ENCODE peak calls at places on chromosome 7, in six cellular contexts. T, L, R, H, Z and S are unnamed samples.
A peak's percentile ranks its signal among the peaks of the same experiment; 100 is the strongest.

GRCh38 chr7:86846494-86847190 is 202.9 kb downstream of the GRM3 start:
- DNase-seq in Z (no peak), R (no peak), L (no peak), H (no peak), T (no peak), S (no peak)

GRCh38 chr7:1700086-1700485 is 30.0 kb downstream of the ELFN1 start:
- DNase-seq in Z (no peak), R (peak; percentile 11), H (no peak), L (no peak), T (no peak), S (no peak)

GRCh38 chr7:151990567-151990966 is 34.3 kb downstream of the GALNTL5 start:
- DNase-seq in T (peak; percentile 58), L (peak; percentile 14), R (no peak), H (no peak), Z (no peak), S (no peak)

GRCh38 chr7:129535896-129536295 is 33.6 kb downstream of the SMKR1 start:
- DNase-seq in T (no peak), L (no peak), H (no peak), R (no peak), Z (peak; percentile 31), S (no peak)

GRCh38 chr7:27154901-27155815 is 1.3 kb downstream of the HOXA7 start:
- DNase-seq in R (no peak), T (no peak), Z (peak; percentile 71), H (no peak), L (no peak), S (no peak)

GRCh38 chr7:122006687-122007086 is 133.7 kb downstream of the PTPRZ1 start:
- DNase-seq in T (no peak), H (no peak), Z (no peak), R (no peak), L (no peak), S (no peak)

GRCh38 chr7:134315679-134316538 is 821 bp downstream of the SLC35B4 start:
- DNase-seq in H (peak; percentile 11), L (peak; percentile 42), R (no peak), T (peak; percentile 39), Z (no peak), S (no peak)

GRCh38 chr7:5083291-5083690 is 37.6 kb downstream of the RBAK start:
- DNase-seq in Z (no peak), T (no peak), H (no peak), R (no peak), L (no peak), S (no peak)

GRCh38 chr7:155032978-155033377 is 30.1 kb upstream of the PAXIP1 start:
- DNase-seq in Z (no peak), R (no peak), T (no peak), L (no peak), H (no peak), S (no peak)

GRCh38 chr7:16804674-16805439 is at the start of gene AGR2:
- DNase-seq in H (no peak), R (no peak), T (no peak), L (no peak), Z (no peak), S (no peak)

GRCh38 chr7:69775231-69775771 is 177.0 kb downstream of the AUTS2 start:
- DNase-seq in T (peak; percentile 9), R (no peak), Z (no peak), L (peak; percentile 35), H (no peak), S (no peak)

GRCh38 chr7:128136215-128136597 is 104.9 kb upstream of the LEP start:
- DNase-seq in H (no peak), T (no peak), R (peak; percentile 72), L (no peak), Z (no peak), S (no peak)

GRCh38 chr7:142438235-142438922 is 180.5 kb upstream of the PRSS58 start:
- DNase-seq in H (no peak), L (peak; percentile 63), T (peak; percentile 63), Z (peak; percentile 91), R (peak; percentile 66), S (no peak)

GRCh38 chr7:55021951-55022617 is 3.3 kb downstream of the EGFR start:
- DNase-seq in L (no peak), T (peak; percentile 75), R (no peak), Z (peak; percentile 62), H (no peak), S (no peak)

GRCh38 chr7:102446387-102447156 is 13.2 kb downstream of the ORAI2 start:
- DNase-seq in R (no peak), H (no peak), T (no peak), L (no peak), Z (no peak), S (no peak)

GRCh38 chr7:2016021-2016631 is 216.6 kb downstream of the MAD1L1 start:
- DNase-seq in T (no peak), R (peak; percentile 25), Z (peak; percentile 55), L (no peak), H (no peak), S (no peak)

GRCh38 chr7:7731732-7732131 is 13.3 kb upstream of the RPA3 start:
- DNase-seq in T (no peak), L (no peak), R (no peak), Z (no peak), H (no peak), S (no peak)

GRCh38 chr7:123131556-123132345 is 68.0 kb downstream of the SLC13A1 start:
- DNase-seq in R (no peak), L (no peak), H (no peak), Z (no peak), T (no peak), S (no peak)

GRCh38 chr7:80346704-80347103 is 165.2 kb downstream of the GNAT3 start:
- DNase-seq in Z (no peak), H (no peak), L (peak; percentile 57), T (peak; percentile 74), R (no peak), S (no peak)

GRCh38 chr7:22147113-22147512 is 201.4 kb upstream of the CDCA7L start:
- DNase-seq in T (no peak), Z (no peak), L (no peak), H (no peak), R (no peak), S (no peak)

GRCh38 chr7:77759294-77759889 is 38.8 kb downstream of the TMEM60 start:
- DNase-seq in H (peak; percentile 18), Z (no peak), T (peak; percentile 87), R (peak; percentile 38), L (peak; percentile 82), S (no peak)

GRCh38 chr7:106997487-106998271 is 46.8 kb upstream of the PRKAR2B start:
- DNase-seq in Z (no peak), L (no peak), R (no peak), H (no peak), T (no peak), S (no peak)

GRCh38 chr7:46363688-46364087 is 442.6 kb upstream of the IGFBP3 start:
- DNase-seq in Z (no peak), L (no peak), R (no peak), T (no peak), H (no peak), S (no peak)

GRCh38 chr7:121011401-121011800 is 22.9 kb downstream of the CPED1 start:
- DNase-seq in T (no peak), Z (no peak), L (no peak), H (no peak), R (no peak), S (no peak)

GRCh38 chr7:52775881-52776280 is 259.6 kb upstream of the POM121L12 start:
- DNase-seq in Z (no peak), L (no peak), H (no peak), R (no peak), T (no peak), S (no peak)

GRCh38 chr7:158377800-158378623 is 209.6 kb downstream of the PTPRN2 start:
- DNase-seq in R (no peak), H (no peak), L (no peak), Z (peak; percentile 37), T (no peak), S (no peak)

GRCh38 chr7:2886900-2887299 is 42.8 kb upstream of the GNA12 start:
- DNase-seq in R (peak; percentile 77), L (peak; percentile 90), Z (no peak), T (peak; percentile 89), H (peak; percentile 92), S (no peak)

GRCh38 chr7:134255814-134256213 is 60.9 kb downstream of the SLC35B4 start:
- DNase-seq in Z (no peak), L (no peak), R (peak; percentile 49), H (no peak), T (no peak), S (no peak)

GRCh38 chr7:134460000-134460399 is 1.1 kb upstream of the AKR1B1 start:
- DNase-seq in L (no peak), Z (no peak), T (peak; percentile 80), H (no peak), R (no peak), S (no peak)

GRCh38 chr7:121313793-121314676 is 14.8 kb upstream of the WNT16 start:
- DNase-seq in H (no peak), T (peak; percentile 59), Z (no peak), L (peak; percentile 83), R (no peak), S (no peak)

GRCh38 chr7:73366127-73366526 is 38.2 kb downstream of the FKBP6 start:
- DNase-seq in L (no peak), Z (peak; percentile 49), R (no peak), T (no peak), H (no peak), S (no peak)

GRCh38 chr7:130430841-130431713 is 9.7 kb downstream of the CEP41 start:
- DNase-seq in L (peak; percentile 80), Z (peak; percentile 84), H (no peak), R (no peak), T (peak; percentile 77), S (no peak)

GRCh38 chr7:42661312-42661711 is 250.6 kb downstream of the C7orf25 start:
- DNase-seq in H (peak; percentile 31), Z (no peak), T (peak; percentile 90), L (peak; percentile 72), R (no peak), S (no peak)

GRCh38 chr7:144725070-144725469 is 110.8 kb downstream of the TPK1 start:
- DNase-seq in Z (no peak), R (no peak), T (no peak), L (no peak), H (no peak), S (no peak)

GRCh38 chr7:106959753-106960152 is 84.8 kb upstream of the PRKAR2B start:
- DNase-seq in T (no peak), Z (no peak), L (no peak), H (no peak), R (peak; percentile 76), S (no peak)

GRCh38 chr7:3673524-3673923 is 372.5 kb downstream of the SDK1 start:
- DNase-seq in Z (no peak), H (peak; percentile 22), L (peak; percentile 18), T (peak; percentile 46), R (peak; percentile 66), S (no peak)

GRCh38 chr7:112665709-112666108 is 124.5 kb downstream of the TMEM168 start:
- DNase-seq in H (no peak), R (peak; percentile 56), T (peak; percentile 43), Z (no peak), L (peak; percentile 7), S (no peak)

GRCh38 chr7:152601305-152601798 is 74.6 kb downstream of the XRCC2 start:
- DNase-seq in Z (no peak), L (no peak), H (no peak), R (no peak), T (no peak), S (peak; percentile 19)

GRCh38 chr7:877312-878232 is 1.2 kb downstream of the GET4 start:
- DNase-seq in L (no peak), T (no peak), R (no peak), H (no peak), Z (peak; percentile 81), S (no peak)

GRCh38 chr7:100827330-100828226 is at the start of gene EPHB4:
- DNase-seq in R (peak; percentile 94), T (peak; percentile 85), Z (peak; percentile 21), H (peak; percentile 78), L (peak; percentile 90), S (no peak)